ENCODE peak calls at places on chromosomes 5 and 9, in five cellular contexts. C is psoas muscle; W is naive thymus-derived CD4-positive, alpha-beta T cell; S is effector memory CD4-positive, alpha-beta T cell; T is astrocyte of the spinal cord. J is an unnamed sample.

GRCh38 chr5:95406426-95407093 is 15.4 kb downstream of the FAM81B start:
- DNase-seq in C (no peak), W (no peak), T (peak), S (no peak), J (no peak)

GRCh38 chr5:175357995-175358394 is 86.0 kb downstream of the DRD1 start:
- DNase-seq in C (no peak), T (no peak), W (no peak), S (no peak), J (no peak)

GRCh38 chr5:6950250-6950649 is 237.0 kb downstream of the TENT4A start:
- DNase-seq in S (no peak), W (no peak), C (no peak), T (no peak), J (no peak)

GRCh38 chr9:4344946-4345345 is 45.1 kb upstream of the GLIS3 start:
- DNase-seq in C (no peak), T (no peak), S (peak), W (peak), J (no peak)

GRCh38 chr5:120655828-120656435 is 191.8 kb downstream of the PRR16 start:
- DNase-seq in T (peak), W (no peak), C (no peak), S (no peak), J (peak)

GRCh38 chr5:154196955-154197652 is 6.6 kb downstream of the GALNT10 start:
- DNase-seq in T (peak), C (no peak), S (no peak), W (no peak), J (peak)

GRCh38 chr5:151298063-151298462 is 5.5 kb downstream of the SLC36A3 start:
- DNase-seq in S (no peak), W (no peak), C (no peak), T (no peak), J (peak)

GRCh38 chr9:129235931-129236331 is 57.9 kb upstream of the IER5L start:
- DNase-seq in W (peak), T (no peak), S (peak), C (peak), J (no peak)

GRCh38 chr5:126984632-126985031 is 45.7 kb downstream of the MARCHF3 start:
- DNase-seq in W (no peak), T (no peak), C (no peak), S (no peak), J (no peak)

GRCh38 chr5:122183098-122183794 is 53.9 kb downstream of the ZNF474 start:
- DNase-seq in W (no peak), C (peak), S (no peak), T (peak), J (peak)

GRCh38 chr5:82885657-82886389 is 191.4 kb downstream of the TMEM167A start:
- DNase-seq in C (no peak), W (no peak), S (no peak), T (peak), J (peak)

GRCh38 chr5:158852622-158853021 is 247.1 kb downstream of the EBF1 start:
- DNase-seq in T (no peak), C (no peak), W (no peak), S (no peak), J (no peak)

GRCh38 chr9:36559036-36559695 is 13.5 kb upstream of the MELK start:
- DNase-seq in C (no peak), T (peak), W (no peak), S (no peak), J (peak)

GRCh38 chr5:54756796-54757402 is 228.5 kb downstream of the ESM1 start:
- DNase-seq in S (no peak), T (no peak), C (no peak), W (no peak), J (peak)

GRCh38 chr5:53406630-53407316 is 73.7 kb upstream of the FST start:
- DNase-seq in S (no peak), T (peak), W (no peak), C (no peak), J (peak)

GRCh38 chr9:137280478-137281344 is 3.2 kb downstream of the TOR4A start:
- DNase-seq in S (no peak), W (peak), C (peak), T (no peak), J (peak)

GRCh38 chr5:140857177-140857986 is 1.7 kb downstream of the PCDHA10 start:
- DNase-seq in S (no peak), W (no peak), C (no peak), T (no peak), J (no peak)

DNA sequence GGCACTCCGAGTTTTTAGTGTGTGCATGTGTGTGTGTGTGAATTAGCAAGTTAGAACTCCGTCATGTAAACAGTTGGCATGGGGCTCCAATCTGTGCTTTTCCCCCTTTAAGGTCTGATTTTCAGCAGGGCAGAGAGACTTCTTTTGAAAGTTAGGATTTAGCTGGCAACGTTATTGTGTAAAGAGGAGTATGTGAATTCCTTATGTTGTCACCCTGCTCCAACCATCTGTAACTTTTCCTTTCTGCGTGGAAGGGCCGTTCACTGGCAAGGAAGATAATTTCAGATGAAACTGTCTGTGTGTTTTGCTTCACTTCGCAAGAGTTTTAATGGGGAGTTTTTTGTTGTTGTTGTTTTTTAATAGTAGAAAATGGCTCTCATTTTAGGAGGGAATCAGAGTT is 342 bp downstream of the SGCD start:
- DNase-seq in C (no peak), W (no peak), T (no peak), S (no peak), J (no peak)
- H3K4me3 ChIP-seq in C (peak), W (no peak), T (peak), S (no peak), J (peak)

GRCh38 chr5:131211669-131212068 is 40.9 kb downstream of the LYRM7 start:
- DNase-seq in T (no peak), S (no peak), W (no peak), C (no peak), J (no peak)

GRCh38 chr5:131206772-131207171 is 36.0 kb downstream of the LYRM7 start:
- DNase-seq in W (no peak), C (no peak), T (no peak), S (no peak), J (no peak)

GRCh38 chr5:131209506-131210191 is 38.9 kb downstream of the LYRM7 start:
- DNase-seq in T (no peak), W (peak), C (no peak), S (peak), J (no peak)

GRCh38 chr5:131206061-131206460 is 35.3 kb downstream of the LYRM7 start:
- DNase-seq in C (no peak), S (no peak), T (no peak), W (no peak), J (no peak)

DNA sequence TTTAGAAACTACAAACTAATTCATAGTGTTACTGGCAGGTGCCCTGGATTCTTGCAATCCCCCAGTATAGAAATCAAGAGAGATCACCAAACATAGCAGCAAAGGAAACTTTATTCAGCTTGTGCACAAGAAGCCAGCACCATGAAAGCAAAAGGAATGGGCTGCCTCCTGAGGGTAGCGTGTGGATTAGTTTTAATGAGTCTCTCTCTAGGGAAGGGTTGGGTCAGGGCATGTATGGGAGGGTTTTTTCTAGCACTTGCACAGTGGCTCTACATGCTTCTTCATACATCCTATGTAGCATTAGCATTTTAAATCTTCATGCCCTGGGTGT is 38.4 kb downstream of the LYRM7 start:
- DNase-seq in W (no peak), C (no peak), S (no peak), T (no peak), J (no peak)
- H3K4me3 ChIP-seq in W (peak), C (no peak), S (no peak), T (no peak), J (no peak)

GRCh38 chr5:145803617-145804016 is 31.5 kb downstream of the PRELID2 start:
- DNase-seq in W (no peak), C (no peak), S (no peak), T (no peak), J (no peak)
- H3K4me3 ChIP-seq in W (no peak), C (no peak), S (no peak), T (no peak), J (no peak)

DNA sequence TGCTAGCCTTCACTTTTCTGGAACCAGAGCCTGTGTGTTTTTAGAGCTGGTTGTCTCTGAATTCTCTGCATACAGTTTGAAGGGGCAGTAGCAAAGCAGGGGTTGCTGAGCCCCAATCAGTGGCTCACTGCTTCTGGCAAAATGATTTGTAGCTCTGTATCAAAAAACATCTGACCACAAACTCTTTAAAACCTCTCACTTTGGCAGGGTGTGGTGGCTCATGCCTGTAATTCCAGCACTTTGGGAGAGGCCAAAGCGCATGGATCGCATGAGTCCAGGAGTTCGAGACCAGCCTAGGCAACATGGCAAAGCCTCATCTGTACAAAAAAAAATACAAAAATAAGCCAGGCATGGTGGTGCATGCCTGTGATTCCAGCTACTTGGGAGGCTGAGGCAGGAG is 28.3 kb upstream of the APC start:
- DNase-seq in C (no peak), S (no peak), T (no peak), W (no peak), J (no peak)
- H3K4me3 ChIP-seq in C (peak), S (no peak), T (no peak), W (no peak), J (no peak)

GRCh38 chr5:77771452-77771851 is 4.7 kb downstream of the TBCA start:
- DNase-seq in W (no peak), T (no peak), C (no peak), S (no peak), J (no peak)

GRCh38 chr5:77775773-77776605 is at the start of gene TBCA:
- DNase-seq in T (peak), C (peak), W (peak), S (peak), J (peak)

GRCh38 chr5:77774981-77775772 is 962 bp downstream of the TBCA start:
- DNase-seq in T (no peak), S (no peak), C (no peak), W (no peak), J (peak)

GRCh38 chr5:77772729-77773128 is 3.4 kb downstream of the TBCA start:
- DNase-seq in C (no peak), S (no peak), W (no peak), T (no peak), J (no peak)

DNA sequence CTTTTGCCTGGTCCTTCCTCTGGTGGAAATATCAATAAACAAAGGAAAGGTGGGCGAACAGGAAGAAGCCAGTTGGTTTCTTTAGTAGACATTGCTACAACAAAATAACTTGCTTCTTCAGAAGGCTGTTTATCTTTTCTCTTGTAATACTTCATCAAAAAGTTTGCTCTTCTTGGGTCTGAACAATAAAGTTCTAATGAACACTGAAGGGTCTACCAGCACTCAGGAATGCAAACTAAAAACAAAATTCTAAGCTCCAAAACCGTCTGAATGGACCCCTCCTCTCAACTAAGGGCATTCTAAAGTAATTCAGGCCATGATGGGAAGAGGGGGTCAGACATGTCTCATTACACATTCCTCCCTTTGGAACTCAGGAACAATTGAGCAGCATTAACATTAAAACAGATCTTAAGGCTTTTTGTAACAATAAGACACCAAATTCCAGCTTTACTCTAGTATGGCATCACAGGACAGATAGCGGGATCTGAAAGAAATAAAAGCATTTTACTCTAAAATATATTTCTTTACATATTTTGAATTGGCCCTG is 2.3 kb downstream of the TBCA start:
- DNase-seq in S (no peak), C (no peak), W (no peak), T (no peak), J (no peak)
- H3K4me3 ChIP-seq in S (no peak), C (peak), W (no peak), T (no peak), J (no peak)

GRCh38 chr5:172789687-172790495 is 18.9 kb upstream of the DUSP1 start:
- DNase-seq in T (no peak), S (no peak), W (no peak), C (no peak), J (no peak)

GRCh38 chr5:172790496-172790889 is 19.5 kb upstream of the DUSP1 start:
- DNase-seq in S (no peak), T (no peak), C (no peak), W (no peak), J (no peak)

GRCh38 chr5:172791291-172791690 is 20.3 kb upstream of the DUSP1 start:
- DNase-seq in S (no peak), W (no peak), T (no peak), C (no peak), J (no peak)

GRCh38 chr5:172786736-172787462 is 15.9 kb upstream of the DUSP1 start:
- DNase-seq in T (no peak), C (no peak), S (no peak), W (no peak), J (no peak)

GRCh38 chr5:172788771-172789686 is 18.0 kb upstream of the DUSP1 start:
- DNase-seq in S (no peak), W (no peak), T (no peak), C (no peak), J (no peak)
- H3K4me3 ChIP-seq in S (no peak), W (no peak), T (no peak), C (peak), J (no peak)

GRCh38 chr9:120928720-120929389 is 2.3 kb upstream of the TRAF1 start:
- DNase-seq in T (peak), S (peak), C (peak), W (peak), J (peak)

GRCh38 chr9:120933310-120934044 is 6.9 kb upstream of the TRAF1 start:
- DNase-seq in T (no peak), S (no peak), C (no peak), W (no peak), J (no peak)

GRCh38 chr9:120929392-120929791 is 2.8 kb upstream of the TRAF1 start:
- DNase-seq in C (no peak), T (no peak), S (no peak), W (no peak), J (no peak)

GRCh38 chr9:120932086-120932818 is 5.7 kb upstream of the TRAF1 start:
- DNase-seq in W (no peak), C (no peak), S (no peak), T (no peak), J (no peak)

GRCh38 chr9:120931278-120932085 is 4.9 kb upstream of the TRAF1 start:
- DNase-seq in W (peak), C (no peak), S (peak), T (peak), J (peak)
- H3K4me3 ChIP-seq in W (peak), C (no peak), S (no peak), T (no peak), J (no peak)

GRCh38 chr5:149541893-149542292 is 9.3 kb downstream of the CSNK1A1 start:
- DNase-seq in W (no peak), C (no peak), T (no peak), S (no peak), J (no peak)
- H3K4me3 ChIP-seq in W (no peak), C (no peak), T (no peak), S (no peak), J (no peak)